ENCODE peak calls at places on chromosomes 6 and 20, in ten cellular contexts. M is tibial nerve; Q is CD4-positive, alpha-beta T cell; B is uterus; J is PC-3; P is left ventricle myocardium inferior; C is AG04450; Z is transverse colon; L is heart right ventricle; V is ovary. D is an unnamed sample.
A peak's percentile ranks its signal among the peaks of the same experiment; 100 is the strongest.

GRCh38 chr20:20786428-20786827 is 74.0 kb upstream of the RALGAPA2 start:
- DNase-seq in L (no peak), B (no peak), Z (no peak), M (no peak), V (no peak), J (no peak), C (no peak), Q (no peak), P (peak; percentile 32), D (peak; percentile 60)

GRCh38 chr20:17967595-17968365 is 814 bp downstream of the SNX5 start:
- DNase-seq in P (no peak), Z (no peak), B (no peak), L (peak; percentile 37), Q (peak; percentile 7), J (peak; percentile 49), V (no peak), M (no peak), C (no peak), D (no peak)

GRCh38 chr6:55174211-55175013 is at the start of gene HCRTR2:
- DNase-seq in B (no peak), J (no peak), C (no peak), M (no peak), Q (no peak), Z (no peak), P (no peak), L (no peak), V (no peak), D (no peak)

GRCh38 chr20:22743426-22743825 is 159.1 kb upstream of the FOXA2 start:
- DNase-seq in J (no peak), B (no peak), M (no peak), P (no peak), V (no peak), C (no peak), L (no peak), Q (no peak), Z (no peak), D (no peak)

GRCh38 chr20:61328906-61329558 is 77.0 kb downstream of the CDH4 start:
- DNase-seq in B (no peak), M (no peak), Q (no peak), C (no peak), L (no peak), J (no peak), V (peak; percentile 31), P (no peak), Z (no peak), D (no peak)

GRCh38 chr6:26258199-26258977 is 106.6 kb upstream of the BTN3A2 start:
- DNase-seq in V (no peak), B (no peak), P (no peak), Z (no peak), C (no peak), Q (no peak), M (no peak), L (no peak), J (peak; percentile 34), D (no peak)

GRCh38 chr20:62642666-62643520 is 590 bp downstream of the SLCO4A1 start:
- DNase-seq in V (no peak), B (no peak), L (no peak), M (no peak), Q (peak; percentile 34), C (no peak), Z (peak; percentile 64), P (no peak), J (peak; percentile 32), D (peak; percentile 91)

GRCh38 chr6:68776382-68776781 is 141.3 kb downstream of the ADGRB3 start:
- DNase-seq in P (no peak), B (no peak), V (no peak), L (no peak), M (no peak), C (no peak), J (no peak), Z (no peak), Q (no peak), D (no peak)

GRCh38 chr20:24048014-24048611 is 59.5 kb upstream of the GGTLC1 start:
- DNase-seq in Z (no peak), V (no peak), P (no peak), C (no peak), M (no peak), Q (no peak), B (no peak), L (no peak), J (no peak), D (no peak)

GRCh38 chr20:3889489-3890409 is 562 bp downstream of the PANK2 start:
- DNase-seq in J (peak; percentile 27), M (peak; percentile 23), Z (peak; percentile 50), L (peak; percentile 40), Q (peak; percentile 17), P (peak; percentile 37), C (no peak), V (peak; percentile 62), B (peak; percentile 43), D (peak; percentile 57)

GRCh38 chr6:9138856-9139426 is 703.6 kb upstream of the SLC35B3 start:
- DNase-seq in L (no peak), Z (no peak), B (no peak), C (no peak), P (no peak), J (peak; percentile 28), Q (no peak), V (no peak), M (no peak), D (no peak)

GRCh38 chr6:125779924-125780539 is 10.7 kb upstream of the NCOA7 start:
- DNase-seq in M (peak; percentile 81), V (peak; percentile 86), Z (peak; percentile 85), J (peak; percentile 94), Q (peak; percentile 76), P (peak; percentile 79), B (peak; percentile 87), L (peak; percentile 88), C (peak; percentile 79), D (peak; percentile 87)
- TF ChIP-seq CTCF in M (peak; percentile 19), V (peak; percentile 79), Z (peak; percentile 39), J (no peak), Q (no peak), P (peak; percentile 56), B (peak; percentile 45), L (no peak), C (peak; percentile 28), D (peak; percentile 43)

DNA sequence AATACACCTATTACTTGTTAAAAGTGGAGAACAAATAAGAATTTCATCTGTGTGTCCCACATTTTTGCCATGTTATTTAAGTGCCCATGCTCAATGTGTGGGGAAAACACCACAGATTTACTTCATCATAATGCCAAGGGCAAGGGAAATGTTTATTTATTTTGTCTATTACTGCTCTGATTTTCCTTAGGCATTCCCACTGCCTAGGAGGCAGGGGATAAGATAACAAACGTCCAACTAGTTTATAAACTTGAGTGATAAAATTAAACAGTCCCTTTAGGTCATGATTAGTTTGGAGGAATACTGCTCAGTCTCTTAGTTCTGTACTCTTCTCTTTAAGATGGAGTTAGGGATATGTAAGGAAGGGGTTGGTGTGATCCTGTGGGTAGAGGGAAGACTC is 598.4 kb upstream of the MARCKS start:
- DNase-seq in V (no peak), C (no peak), P (no peak), Q (no peak), M (no peak), B (no peak), L (no peak), Z (no peak), J (no peak), D (no peak)
- H3K27ac ChIP-seq in V (no peak overlapping the region), C (no peak overlapping the region), P (no peak overlapping the region), Q (no peak overlapping the region), M (no peak overlapping the region), B (no peak overlapping the region), L (no peak overlapping the region), Z (no peak overlapping the region), J (no peak overlapping the region), D (no peak overlapping the region)

GRCh38 chr6:84767591-84768201 is 3.3 kb upstream of the TBX18 start:
- DNase-seq in J (no peak), Q (no peak), P (no peak), L (no peak), C (no peak), B (no peak), M (no peak), Z (no peak), V (no peak), D (no peak)

GRCh38 chr6:84770521-84770920 is 6.1 kb upstream of the TBX18 start:
- DNase-seq in J (no peak), C (no peak), L (no peak), Q (no peak), Z (no peak), P (no peak), B (no peak), M (no peak), V (no peak), D (no peak)

GRCh38 chr6:84768442-84769174 is 4.2 kb upstream of the TBX18 start:
- DNase-seq in C (no peak), V (no peak), L (no peak), P (no peak), M (peak; percentile 28), J (no peak), Z (no peak), B (no peak), Q (no peak), D (no peak)

GRCh38 chr6:84766796-84767590 is 2.6 kb upstream of the TBX18 start:
- DNase-seq in Q (no peak), B (no peak), V (no peak), M (no peak), C (no peak), Z (no peak), L (no peak), J (no peak), P (no peak), D (peak; percentile 49)

DNA sequence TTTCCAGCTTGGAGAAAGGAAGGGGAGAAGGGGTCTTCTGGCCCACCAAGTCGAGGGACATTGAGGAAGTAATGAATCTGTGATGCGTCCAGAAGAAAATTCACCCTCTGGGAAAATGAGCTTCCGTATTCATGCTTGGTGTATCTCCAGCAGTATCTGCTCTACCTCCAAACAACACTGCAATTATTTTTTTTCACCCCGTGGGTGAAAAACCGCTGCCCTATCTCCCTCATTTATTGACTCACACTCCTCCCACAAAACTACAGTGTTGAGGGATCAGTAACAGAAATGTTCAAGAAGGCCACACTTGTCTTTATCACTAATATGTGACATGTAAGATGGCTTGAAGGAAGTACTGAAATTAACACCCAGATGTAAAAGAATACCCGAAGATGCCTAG is 4.8 kb upstream of the TBX18 start:
- DNase-seq in P (no peak), L (no peak), M (no peak), C (no peak), B (no peak), J (no peak), Q (no peak), V (no peak), Z (no peak), D (no peak)
- H3K9me3 ChIP-seq in P (no peaks in the 10 kb centered on the region), L (no peaks in the 10 kb centered on the region), M (no peaks in the 10 kb centered on the region), C (peaks cover 31% of the 10 kb centered on the region), B (no peaks in the 10 kb centered on the region), J (no peaks in the 10 kb centered on the region), Q (no peaks in the 10 kb centered on the region), V (no peaks in the 10 kb centered on the region), Z (no peaks in the 10 kb centered on the region), D (no peaks in the 10 kb centered on the region)

DNA sequence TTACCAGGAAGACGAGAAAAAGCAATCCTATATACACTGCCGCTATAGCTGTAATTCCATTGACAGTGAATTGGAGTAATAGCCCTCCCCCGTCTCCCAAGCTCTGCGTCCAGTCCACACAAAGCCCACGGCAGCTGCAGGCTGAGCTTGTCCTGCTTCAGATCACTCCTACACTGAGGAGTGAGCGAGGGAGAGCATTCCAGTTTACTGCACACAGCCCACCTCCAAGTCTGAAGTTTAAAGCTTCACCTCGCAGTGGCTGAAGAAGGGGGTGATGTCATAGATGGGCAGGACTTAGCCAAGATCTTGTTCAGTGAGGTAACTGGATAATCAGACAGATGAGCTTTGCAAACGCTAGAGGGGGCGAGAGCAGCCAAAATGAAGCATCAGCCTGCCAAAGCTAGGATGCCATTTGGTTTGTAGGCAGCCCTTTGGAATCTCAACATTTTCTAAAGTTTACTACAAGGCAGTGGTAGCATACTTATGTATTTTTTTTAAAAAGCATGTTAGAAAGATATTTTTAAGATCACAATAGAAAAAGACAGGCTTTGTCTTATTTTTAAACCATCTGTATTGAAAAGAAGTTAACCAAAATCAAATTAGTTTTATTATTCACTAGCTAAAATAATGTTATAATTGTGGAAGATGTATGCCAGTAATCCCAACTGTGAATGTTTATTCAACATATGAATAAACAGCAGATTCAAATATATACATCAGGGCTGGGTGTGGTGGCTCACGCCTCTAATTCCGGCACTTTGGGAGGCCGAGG is at the start of gene FLRT3:
- DNase-seq in V (peak; percentile 80), Q (no peak), B (peak; percentile 86), P (peak; percentile 36), J (peak; percentile 97), M (peak; percentile 55), L (peak; percentile 54), C (peak; percentile 96), Z (peak; percentile 79), D (peak; percentile 50)
- TF ChIP-seq CTCF in V (peak; percentile 88), Q (no peak), B (peak; percentile 63), P (peak; percentile 68), J (peak; percentile 96), M (peak; percentile 82), L (no peak), C (peak; percentile 87), Z (peak; percentile 60), D (peak; percentile 54)

D was measured in left lung.